ENCODE peak calls at places on chromosome 11, in eight cellular contexts. One of them, this sample, is unnamed.

GRCh38 chr11:75786101-75786736 is 17.6 kb downstream of the DGAT2 start:
- DNase-seq in heart left ventricle: no peak
- DNase-seq in AG09319: no peak
- DNase-seq in PC-3: no peak
- DNase-seq in sigmoid colon: no peak
- DNase-seq in psoas muscle: peak; percentile 17
- DNase-seq in lower lobe of right lung: no peak
- DNase-seq in natural killer cell: no peak
- DNase-seq in this sample: no peak

GRCh38 chr11:47916361-47916841 is 64.0 kb upstream of the PTPRJ start:
- DNase-seq in sigmoid colon: peak; percentile 71
- DNase-seq in lower lobe of right lung: no peak
- DNase-seq in heart left ventricle: peak; percentile 39
- DNase-seq in AG09319: no peak
- DNase-seq in psoas muscle: no peak
- DNase-seq in PC-3: no peak
- DNase-seq in natural killer cell: no peak
- DNase-seq in this sample: peak; percentile 21

GRCh38 chr11:2122222-2122906 is 16.8 kb downstream of the IGF2 start:
- DNase-seq in heart left ventricle: no peak
- DNase-seq in natural killer cell: no peak
- DNase-seq in sigmoid colon: no peak
- DNase-seq in psoas muscle: no peak
- DNase-seq in AG09319: peak; percentile 60
- DNase-seq in PC-3: peak; percentile 30
- DNase-seq in lower lobe of right lung: no peak
- DNase-seq in this sample: peak; percentile 63

GRCh38 chr11:2207212-2207611 is 35.6 kb upstream of the TH start:
- DNase-seq in heart left ventricle: no peak
- DNase-seq in lower lobe of right lung: no peak
- DNase-seq in AG09319: no peak
- DNase-seq in natural killer cell: peak; percentile 11
- DNase-seq in PC-3: no peak
- DNase-seq in sigmoid colon: peak; percentile 13
- DNase-seq in psoas muscle: no peak
- DNase-seq in this sample: no peak

GRCh38 chr11:2930705-2931415 is 1.6 kb upstream of the PHLDA2 start:
- DNase-seq in lower lobe of right lung: peak; percentile 90
- DNase-seq in psoas muscle: peak; percentile 70
- DNase-seq in heart left ventricle: peak; percentile 66
- DNase-seq in natural killer cell: no peak
- DNase-seq in sigmoid colon: peak; percentile 71
- DNase-seq in PC-3: peak; percentile 84
- DNase-seq in AG09319: no peak
- DNase-seq in this sample: no peak

GRCh38 chr11:22711880-22712279 is 45.5 kb downstream of the GAS2 start:
- DNase-seq in sigmoid colon: no peak
- DNase-seq in AG09319: no peak
- DNase-seq in psoas muscle: no peak
- DNase-seq in lower lobe of right lung: no peak
- DNase-seq in PC-3: no peak
- DNase-seq in natural killer cell: no peak
- DNase-seq in heart left ventricle: peak; percentile 31
- DNase-seq in this sample: no peak

GRCh38 chr11:107780775-107781174 is 68.9 kb upstream of the SLN start:
- DNase-seq in sigmoid colon: no peak
- DNase-seq in natural killer cell: no peak
- DNase-seq in AG09319: no peak
- DNase-seq in PC-3: peak; percentile 63
- DNase-seq in heart left ventricle: no peak
- DNase-seq in psoas muscle: no peak
- DNase-seq in lower lobe of right lung: no peak
- DNase-seq in this sample: no peak

GRCh38 chr11:8459711-8460399 is 134.2 kb downstream of the STK33 start:
- DNase-seq in psoas muscle: no peak
- DNase-seq in lower lobe of right lung: no peak
- DNase-seq in sigmoid colon: no peak
- DNase-seq in PC-3: no peak
- DNase-seq in heart left ventricle: no peak
- DNase-seq in AG09319: no peak
- DNase-seq in natural killer cell: no peak
- DNase-seq in this sample: no peak

GRCh38 chr11:125952973-125953372 is 7.1 kb downstream of the VSIG10L2 start:
- DNase-seq in sigmoid colon: peak; percentile 92
- DNase-seq in PC-3: peak; percentile 37
- DNase-seq in heart left ventricle: no peak
- DNase-seq in natural killer cell: no peak
- DNase-seq in lower lobe of right lung: peak; percentile 66
- DNase-seq in AG09319: no peak
- DNase-seq in psoas muscle: peak; percentile 66
- DNase-seq in this sample: no peak

GRCh38 chr11:9825315-9825714 is 161.4 kb downstream of the SWAP70 start:
- DNase-seq in sigmoid colon: no peak
- DNase-seq in lower lobe of right lung: no peak
- DNase-seq in natural killer cell: no peak
- DNase-seq in PC-3: peak; percentile 24
- DNase-seq in psoas muscle: no peak
- DNase-seq in heart left ventricle: no peak
- DNase-seq in AG09319: peak; percentile 44
- DNase-seq in this sample: peak; percentile 84

GRCh38 chr11:71363721-71364120 is 84.5 kb downstream of the DHCR7 start:
- DNase-seq in natural killer cell: no peak
- DNase-seq in PC-3: no peak
- DNase-seq in psoas muscle: no peak
- DNase-seq in heart left ventricle: no peak
- DNase-seq in sigmoid colon: no peak
- DNase-seq in AG09319: no peak
- DNase-seq in lower lobe of right lung: no peak
- DNase-seq in this sample: no peak

GRCh38 chr11:72179804-72180396 is 12.0 kb upstream of the FOLR1 start:
- DNase-seq in psoas muscle: no peak
- DNase-seq in PC-3: no peak
- DNase-seq in AG09319: no peak
- DNase-seq in sigmoid colon: no peak
- DNase-seq in natural killer cell: no peak
- DNase-seq in heart left ventricle: no peak
- DNase-seq in lower lobe of right lung: no peak
- DNase-seq in this sample: peak; percentile 52

GRCh38 chr11:88576741-88577140 is 239.2 kb upstream of the CTSC start:
- DNase-seq in PC-3: no peak
- DNase-seq in lower lobe of right lung: no peak
- DNase-seq in psoas muscle: no peak
- DNase-seq in natural killer cell: no peak
- DNase-seq in sigmoid colon: no peak
- DNase-seq in heart left ventricle: no peak
- DNase-seq in AG09319: no peak
- DNase-seq in this sample: no peak

GRCh38 chr11:70481625-70482528 is 83.5 kb downstream of the CTTN start:
- DNase-seq in lower lobe of right lung: peak; percentile 57
- DNase-seq in sigmoid colon: no peak
- DNase-seq in natural killer cell: no peak
- DNase-seq in PC-3: peak; percentile 94
- DNase-seq in psoas muscle: peak; percentile 90
- DNase-seq in heart left ventricle: peak; percentile 89
- DNase-seq in AG09319: peak; percentile 14
- DNase-seq in this sample: peak; percentile 16

GRCh38 chr11:97460091-97460490 is 1070.3 kb downstream of the JRKL start:
- DNase-seq in natural killer cell: no peak
- DNase-seq in AG09319: no peak
- DNase-seq in PC-3: no peak
- DNase-seq in heart left ventricle: no peak
- DNase-seq in lower lobe of right lung: no peak
- DNase-seq in sigmoid colon: no peak
- DNase-seq in psoas muscle: no peak
- DNase-seq in this sample: no peak

GRCh38 chr11:97451441-97451840 is 1061.6 kb downstream of the JRKL start:
- DNase-seq in sigmoid colon: no peak
- DNase-seq in AG09319: no peak
- DNase-seq in heart left ventricle: no peak
- DNase-seq in psoas muscle: no peak
- DNase-seq in lower lobe of right lung: no peak
- DNase-seq in natural killer cell: no peak
- DNase-seq in PC-3: no peak
- DNase-seq in this sample: no peak

GRCh38 chr11:97454988-97455387 is 1065.2 kb downstream of the JRKL start:
- DNase-seq in AG09319: no peak
- DNase-seq in natural killer cell: no peak
- DNase-seq in heart left ventricle: no peak
- DNase-seq in PC-3: peak; percentile 43
- DNase-seq in psoas muscle: no peak
- DNase-seq in sigmoid colon: no peak
- DNase-seq in lower lobe of right lung: no peak
- DNase-seq in this sample: no peak
- TF ChIP-seq CTCF in AG09319: no peak
- TF ChIP-seq CTCF in natural killer cell: no peak
- TF ChIP-seq CTCF in heart left ventricle: peak; percentile 38
- TF ChIP-seq CTCF in PC-3: peak; percentile 61
- TF ChIP-seq CTCF in psoas muscle: no peak
- TF ChIP-seq CTCF in sigmoid colon: no peak
- TF ChIP-seq CTCF in lower lobe of right lung: peak; percentile 8
- TF ChIP-seq CTCF in this sample: no peak

DNA sequence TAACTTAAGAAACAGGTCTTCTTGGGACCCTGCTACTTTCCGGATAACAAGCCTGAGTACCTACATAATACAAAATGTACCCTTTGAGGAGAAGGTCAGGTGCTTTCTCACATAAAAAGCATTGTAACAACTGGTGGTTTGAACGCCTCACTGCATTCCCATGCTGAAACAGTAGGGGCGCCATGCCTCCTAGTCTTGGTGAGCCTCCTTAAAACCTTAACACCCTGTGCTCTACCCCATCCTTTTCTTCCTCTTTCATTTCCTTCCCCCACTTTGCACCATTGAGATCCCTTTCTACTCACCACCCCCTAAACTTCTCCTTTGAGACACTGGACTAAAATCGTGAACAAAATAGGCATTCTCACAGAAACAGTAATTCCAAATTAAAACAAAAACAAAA is 729.3 kb downstream of the NTM start:
- DNase-seq in sigmoid colon: no peak
- DNase-seq in psoas muscle: no peak
- DNase-seq in AG09319: no peak
- DNase-seq in PC-3: peak; percentile 9
- DNase-seq in heart left ventricle: no peak
- DNase-seq in lower lobe of right lung: peak; percentile 55
- DNase-seq in natural killer cell: no peak
- DNase-seq in this sample: no peak
- TF ChIP-seq CTCF in sigmoid colon: no peak
- TF ChIP-seq CTCF in psoas muscle: no peak
- TF ChIP-seq CTCF in AG09319: no peak
- TF ChIP-seq CTCF in PC-3: peak; percentile 49
- TF ChIP-seq CTCF in heart left ventricle: peak; percentile 27
- TF ChIP-seq CTCF in lower lobe of right lung: peak; percentile 38
- TF ChIP-seq CTCF in natural killer cell: no peak
- TF ChIP-seq CTCF in this sample: no peak

DNA sequence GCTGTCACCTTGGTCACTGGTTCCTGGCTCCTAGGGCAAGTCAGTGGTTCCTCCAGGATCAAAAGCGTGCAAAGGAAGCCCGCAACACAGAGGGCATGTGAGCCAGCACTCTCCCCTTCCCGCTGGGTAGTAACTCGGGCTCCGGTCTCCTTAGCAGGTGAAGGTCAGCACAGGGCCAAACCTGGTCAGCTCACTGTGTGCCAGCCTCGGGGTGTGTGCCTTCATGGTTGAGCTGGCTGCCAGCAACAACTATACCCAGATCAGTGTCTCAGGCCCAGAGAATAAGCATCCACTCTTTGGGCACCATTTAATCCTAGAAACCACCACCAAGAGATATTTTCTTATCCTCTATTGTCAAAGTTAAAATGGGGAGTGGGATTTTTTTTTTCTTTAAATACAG is 16.1 kb upstream of the CCDC86 start:
- DNase-seq in natural killer cell: no peak
- DNase-seq in lower lobe of right lung: no peak
- DNase-seq in sigmoid colon: no peak
- DNase-seq in psoas muscle: peak; percentile 23
- DNase-seq in AG09319: no peak
- DNase-seq in PC-3: no peak
- DNase-seq in heart left ventricle: no peak
- DNase-seq in this sample: no peak
- TF ChIP-seq CTCF in natural killer cell: no peak
- TF ChIP-seq CTCF in lower lobe of right lung: no peak
- TF ChIP-seq CTCF in sigmoid colon: no peak
- TF ChIP-seq CTCF in psoas muscle: no peak
- TF ChIP-seq CTCF in AG09319: no peak
- TF ChIP-seq CTCF in PC-3: no peak
- TF ChIP-seq CTCF in heart left ventricle: no peak
- TF ChIP-seq CTCF in this sample: no peak

DNA sequence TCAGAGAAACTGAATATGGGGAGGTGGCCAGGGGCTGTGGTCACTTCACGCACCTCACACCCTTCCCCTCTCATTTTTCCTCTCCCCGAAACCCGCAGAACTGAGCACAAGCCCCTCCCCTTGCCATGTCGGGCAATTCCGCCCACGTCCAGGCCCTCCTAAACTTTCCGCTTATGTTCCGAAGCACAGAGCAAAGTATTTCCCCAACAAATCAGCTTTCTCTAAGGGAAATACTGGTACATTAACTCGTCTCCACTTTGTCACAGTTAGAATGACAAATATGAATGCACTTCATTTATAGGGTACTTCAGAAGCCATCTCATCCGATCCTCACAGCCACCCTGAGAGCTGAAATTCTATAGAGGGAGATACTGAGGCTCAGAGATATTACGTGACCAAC is 94.7 kb upstream of the TMEM45B start:
- DNase-seq in natural killer cell: no peak
- DNase-seq in lower lobe of right lung: no peak
- DNase-seq in heart left ventricle: no peak
- DNase-seq in psoas muscle: no peak
- DNase-seq in PC-3: no peak
- DNase-seq in AG09319: no peak
- DNase-seq in sigmoid colon: no peak
- DNase-seq in this sample: no peak
- TF ChIP-seq CTCF in natural killer cell: no peak
- TF ChIP-seq CTCF in lower lobe of right lung: no peak
- TF ChIP-seq CTCF in heart left ventricle: no peak
- TF ChIP-seq CTCF in psoas muscle: no peak
- TF ChIP-seq CTCF in PC-3: no peak
- TF ChIP-seq CTCF in AG09319: no peak
- TF ChIP-seq CTCF in sigmoid colon: no peak
- TF ChIP-seq CTCF in this sample: no peak

DNA sequence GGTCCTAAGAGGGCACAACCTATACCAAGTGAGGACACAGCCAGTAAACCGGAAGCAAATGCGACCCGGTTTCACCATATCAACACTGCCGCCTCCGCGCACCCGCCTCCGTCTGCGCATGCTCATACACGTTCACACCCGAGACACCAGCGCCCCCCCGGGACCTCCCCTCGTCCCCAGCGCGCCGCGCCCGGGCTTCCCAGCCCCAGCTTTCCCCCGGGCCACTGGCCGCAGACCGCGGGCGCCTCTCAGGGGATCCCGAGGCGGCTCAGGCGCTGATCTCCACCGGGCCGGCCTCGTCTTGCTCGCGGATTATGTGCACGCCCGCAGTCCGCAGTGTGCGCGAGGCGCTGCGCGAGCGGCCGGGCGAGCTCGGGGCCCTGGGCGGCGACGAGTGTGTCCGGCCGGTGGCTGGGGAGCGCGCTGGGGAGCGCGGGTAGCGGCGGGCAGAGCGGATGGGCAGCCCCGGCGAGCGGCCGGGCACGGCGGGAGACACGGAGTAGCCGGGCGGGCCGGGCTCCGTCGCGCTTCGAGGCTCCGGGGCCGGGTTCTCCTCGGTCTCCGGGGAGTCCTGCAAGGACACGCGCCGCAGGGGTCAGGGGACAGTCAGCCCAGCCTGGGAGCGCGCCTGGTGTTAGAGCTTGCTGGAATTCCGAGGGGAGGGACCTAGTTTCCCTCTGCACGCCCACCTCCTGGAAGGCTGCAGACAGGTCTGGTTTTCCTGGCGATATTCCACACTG is 2.0 kb downstream of the HEPN1 start:
- DNase-seq in heart left ventricle: peak; percentile 82
- DNase-seq in PC-3: no peak
- DNase-seq in sigmoid colon: peak; percentile 81
- DNase-seq in natural killer cell: peak; percentile 78
- DNase-seq in psoas muscle: peak; percentile 87
- DNase-seq in AG09319: no peak
- DNase-seq in lower lobe of right lung: peak; percentile 80
- DNase-seq in this sample: peak; percentile 56
- TF ChIP-seq CTCF in heart left ventricle: no peak
- TF ChIP-seq CTCF in PC-3: no peak
- TF ChIP-seq CTCF in sigmoid colon: no peak
- TF ChIP-seq CTCF in natural killer cell: no peak
- TF ChIP-seq CTCF in psoas muscle: no peak
- TF ChIP-seq CTCF in AG09319: no peak
- TF ChIP-seq CTCF in lower lobe of right lung: no peak
- TF ChIP-seq CTCF in this sample: no peak